ENCODE peak calls at places on chromosomes 7 and 10, in eight cellular contexts. E is caudate nucleus; G is left cardiac atrium; O is activated naive CD4-positive, alpha-beta T cell treated with anti-CD3 and anti-CD28 coated beads, Interleukin-2, amount 50 U/mL, for 16 hours; L is CD8-positive, alpha-beta T cell; H is non-pigmented ciliary epithelial cell; P is NCI-H187; U is NCI-H460. A is an unnamed sample.

GRCh38 chr10:102669206-102670064 is 25.2 kb downstream of the TRIM8 start:
- DNase-seq in P (no peak), H (no peak), O (no peak), L (peak; percentile 35), G (peak; percentile 68), E (no peak), U (no peak), A (no peak)

GRCh38 chr10:124211921-124212320 is 118.5 kb upstream of the CHST15 start:
- DNase-seq in E (no peak), L (no peak), O (no peak), H (no peak), G (no peak), P (no peak), U (no peak), A (no peak)

GRCh38 chr10:11016959-11017574 is 605 bp upstream of the CELF2 start:
- DNase-seq in H (no peak), U (no peak), L (no peak), E (no peak), G (no peak), O (no peak), P (no peak), A (no peak)

GRCh38 chr10:114624941-114625780 is 32.9 kb downstream of the ABLIM1 start:
- DNase-seq in P (no peak), E (no peak), U (no peak), G (no peak), O (no peak), H (no peak), L (no peak), A (no peak)

GRCh38 chr10:108515821-108516220 is 1351.3 kb upstream of the SORCS1 start:
- DNase-seq in P (no peak), O (no peak), L (no peak), E (no peak), G (no peak), H (no peak), U (no peak), A (no peak)

GRCh38 chr7:81769891-81770818 is at the start of gene HGF:
- DNase-seq in P (no peak), O (no peak), G (peak; percentile 81), U (no peak), E (no peak), L (no peak), H (peak; percentile 15), A (no peak)

GRCh38 chr7:110891197-110891596 is 199.7 kb upstream of the LRRN3 start:
- DNase-seq in G (no peak), E (no peak), U (no peak), P (no peak), H (no peak), O (no peak), L (no peak), A (no peak)

GRCh38 chr7:151033864-151034249 is 5.6 kb downstream of the ABCB8 start:
- DNase-seq in O (no peak), H (no peak), E (no peak), P (no peak), U (no peak), L (no peak), G (no peak), A (no peak)

GRCh38 chr7:80249184-80249583 is 114.6 kb downstream of the GNAI1 start:
- DNase-seq in P (no peak), E (no peak), O (no peak), U (no peak), L (no peak), G (no peak), H (no peak), A (no peak)

GRCh38 chr7:41107330-41107937 is 595.5 kb downstream of the INHBA start:
- DNase-seq in G (no peak), H (no peak), U (no peak), E (no peak), L (no peak), O (no peak), P (no peak), A (no peak)

GRCh38 chr10:72274730-72275350 is 1.1 kb downstream of the DDIT4 start:
- DNase-seq in G (peak; percentile 77), O (peak; percentile 82), U (peak; percentile 74), P (no peak), L (peak; percentile 73), E (peak; percentile 68), H (no peak), A (peak; percentile 91)

GRCh38 chr7:140653319-140654108 is 12.9 kb upstream of the DENND2A start:
- DNase-seq in L (no peak), G (peak; percentile 51), E (peak; percentile 42), O (no peak), U (peak; percentile 75), P (peak; percentile 53), H (no peak), A (peak; percentile 64)

GRCh38 chr10:103818765-103819374 is 36.5 kb downstream of the SH3PXD2A start:
- DNase-seq in L (no peak), U (no peak), P (no peak), O (no peak), H (no peak), G (no peak), E (no peak), A (no peak)

GRCh38 chr10:70679498-70679897 is 7.2 kb downstream of the ADAMTS14 start:
- DNase-seq in U (no peak), O (no peak), G (peak; percentile 48), L (no peak), H (no peak), E (no peak), P (no peak), A (no peak)

GRCh38 chr10:22453948-22454347 is 108.7 kb downstream of the SPAG6 start:
- DNase-seq in H (no peak), E (no peak), U (no peak), O (no peak), P (no peak), L (no peak), G (no peak), A (no peak)

GRCh38 chr7:30348083-30348560 is 63.7 kb downstream of the ZNRF2 start:
- DNase-seq in E (no peak), L (peak; percentile 69), H (peak; percentile 72), G (no peak), O (peak; percentile 38), P (no peak), U (peak; percentile 46), A (peak; percentile 77)

GRCh38 chr7:117210908-117211307 is 112.0 kb downstream of the WNT2 start:
- DNase-seq in E (no peak), P (no peak), H (no peak), G (no peak), U (no peak), O (no peak), L (no peak), A (no peak)

A was measured in activated effector memory CD4-positive, alpha-beta T cell treated with anti-CD3 and anti-CD28 coated beads, Interleukin-2, amount 50 U/mL, for 16 hours.